ENCODE peak calls at places on chromosomes 2 and 18, in four cellular contexts. S is epithelial cell of esophagus, U is cardiac muscle cell, P is HFFc6. G is an unnamed sample.
A peak's percentile ranks its signal among the peaks of the same experiment; 100 is the strongest.

GRCh38 chr2:214233164-214233563 is 177.7 kb upstream of the VWC2L start:
- DNase-seq in P (no peak), U (no peak), S (no peak), G (no peak)

GRCh38 chr2:173708757-173709156 is 256.4 kb downstream of the SP3 start:
- DNase-seq in S (no peak), U (peak; percentile 26), P (no peak), G (no peak)

GRCh38 chr2:196475621-196476020 is 163.9 kb upstream of the CCDC150 start:
- DNase-seq in S (no peak), U (no peak), P (no peak), G (no peak)

GRCh38 chr2:38700113-38700780 is 34.3 kb downstream of the GALM start:
- DNase-seq in P (no peak), U (no peak), S (no peak), G (no peak)

GRCh38 chr18:61764381-61764780 is 128.4 kb downstream of the RNF152 start:
- DNase-seq in P (no peak), U (peak; percentile 25), S (no peak), G (no peak)

GRCh38 chr2:22616031-22616430 is 768.9 kb upstream of the KLHL29 start:
- DNase-seq in U (no peak), S (no peak), P (no peak), G (no peak)

GRCh38 chr2:102436284-102436683 is 13.3 kb downstream of the IL18RAP start:
- DNase-seq in S (no peak), P (no peak), U (peak; percentile 76), G (no peak)

GRCh38 chr2:48515588-48515987 is 14.4 kb upstream of the STON1 start:
- DNase-seq in P (no peak), U (no peak), S (no peak), G (no peak)

GRCh38 chr2:43207553-43208300 is 18.7 kb downstream of the ZFP36L2 start:
- DNase-seq in U (no peak), P (no peak), S (peak; percentile 69), G (no peak)

GRCh38 chr2:42223822-42224268 is 54.7 kb downstream of the EML4 start:
- DNase-seq in S (no peak), U (peak; percentile 18), P (peak; percentile 15), G (no peak)

DNA sequence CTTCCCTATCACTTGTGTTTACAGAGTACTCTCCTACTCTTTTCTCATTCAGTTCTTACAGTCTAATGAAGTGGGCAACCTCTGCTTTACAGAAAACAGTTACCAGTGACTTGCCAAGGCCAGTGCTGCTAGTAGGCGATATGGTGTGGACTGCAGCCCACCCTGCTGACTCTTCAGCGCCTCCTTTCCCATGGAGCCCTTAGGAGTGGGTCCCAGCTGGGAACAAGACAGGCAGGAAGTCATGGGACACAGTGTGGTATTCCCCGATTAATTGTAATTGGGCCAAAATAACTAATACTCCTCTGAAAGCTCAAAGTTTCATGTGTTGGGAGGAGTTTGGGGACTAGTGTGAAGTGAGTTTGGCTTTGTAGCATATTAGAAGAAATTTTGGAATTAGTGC is 120.1 kb upstream of the EML6 start:
- DNase-seq in P (no peak), U (no peak), S (no peak), G (no peak)
- TF ChIP-seq CTCF in P (no peak), U (no peak), S (no peak), G (no peak)

GRCh38 chr18:3693385-3693784 is 243.4 kb downstream of the TGIF1 start:
- DNase-seq in P (no peak), S (no peak), U (no peak), G (no peak)
- TF ChIP-seq CTCF in P (no peak), S (no peak), U (no peak), G (no peak)

GRCh38 chr2:12433641-12433990 is 283.1 kb upstream of the TRIB2 start:
- DNase-seq in U (no peak), P (no peak), S (peak; percentile 21), G (no peak)
- TF ChIP-seq CTCF in U (no peak), P (no peak), S (no peak), G (no peak)

GRCh38 chr2:65319080-65319673 is 91.5 kb downstream of the ACTR2 start:
- DNase-seq in P (no peak), S (no peak), U (no peak), G (no peak)

GRCh38 chr2:65319674-65320041 is 92.0 kb downstream of the ACTR2 start:
- DNase-seq in S (no peak), P (no peak), U (no peak), G (no peak)

GRCh38 chr2:65317841-65318240 is 90.2 kb downstream of the ACTR2 start:
- DNase-seq in P (no peak), U (no peak), S (peak; percentile 42), G (no peak)

GRCh38 chr2:65316072-65316471 is 88.4 kb downstream of the ACTR2 start:
- DNase-seq in P (no peak), S (peak; percentile 98), U (peak; percentile 72), G (no peak)

DNA sequence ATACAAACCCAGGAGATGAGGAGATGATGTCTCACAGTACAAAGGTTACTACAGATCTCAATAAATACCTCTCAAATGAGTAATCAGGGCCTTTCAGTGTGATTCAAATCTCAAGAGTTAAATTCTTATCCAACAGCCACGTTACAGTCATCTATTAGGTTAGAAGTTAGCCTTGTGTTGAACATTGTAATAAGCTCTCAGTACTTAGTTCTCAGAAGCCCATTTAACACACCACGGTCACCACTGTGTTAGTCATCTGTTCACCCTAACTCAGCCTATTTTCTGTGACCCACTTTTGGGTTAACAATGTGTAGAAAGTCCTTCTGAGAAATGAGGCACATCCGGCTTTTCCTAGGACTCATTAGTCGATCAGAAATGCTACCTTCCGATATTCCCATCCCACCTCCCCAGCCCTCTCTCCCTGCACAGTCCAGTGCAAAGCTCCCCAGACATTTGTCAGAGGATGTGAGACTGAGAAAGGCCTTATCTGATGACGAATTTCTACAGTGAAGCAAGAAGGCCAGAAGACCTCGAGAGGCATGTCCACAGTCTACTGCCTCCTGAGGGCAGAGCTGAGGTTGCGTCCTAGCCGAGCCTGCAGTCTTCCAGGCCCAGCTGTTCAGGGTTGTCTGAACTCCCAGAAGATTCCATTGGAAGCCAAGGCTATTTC is 92.5 kb downstream of the ACTR2 start:
- DNase-seq in S (peak; percentile 92), P (peak; percentile 98), U (peak; percentile 84), G (no peak)
- TF ChIP-seq CTCF in S (peak; percentile 56), P (peak; percentile 78), U (peak; percentile 60), G (no peak)

DNA sequence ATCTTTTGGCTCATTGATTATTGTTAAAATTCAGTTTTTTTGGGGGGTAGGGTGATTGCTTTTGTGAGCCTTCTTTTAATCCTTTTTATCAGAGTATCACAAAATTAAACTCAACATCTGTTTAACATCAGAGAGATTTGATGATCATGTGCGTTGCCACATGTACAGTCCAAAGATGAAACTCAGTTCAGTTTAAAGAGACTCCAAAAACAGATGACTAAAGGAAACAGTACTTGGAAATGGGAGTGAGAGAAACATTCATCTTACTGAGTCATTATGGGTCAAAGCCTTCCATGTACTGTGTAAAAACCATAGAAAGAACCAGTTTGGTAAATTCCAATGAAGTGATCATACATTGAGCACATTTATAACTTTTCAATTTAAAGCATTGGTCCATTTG is 53.0 kb downstream of the LYPD6 start:
- DNase-seq in U (no peak), P (peak; percentile 81), S (peak; percentile 74), G (no peak)
- TF ChIP-seq CTCF in U (no peak), P (no peak), S (no peak), G (no peak)

GRCh38 chr2:239912171-239912937 is 112.8 kb downstream of the NDUFA10 start:
- DNase-seq in S (no peak), U (no peak), P (no peak), G (no peak)

GRCh38 chr2:239911630-239912071 is 113.5 kb downstream of the NDUFA10 start:
- DNase-seq in S (no peak), P (no peak), U (no peak), G (no peak)

GRCh38 chr2:239916205-239917127 is 108.7 kb downstream of the NDUFA10 start:
- DNase-seq in S (no peak), P (no peak), U (no peak), G (no peak)

GRCh38 chr2:239912938-239913631 is 112.1 kb downstream of the NDUFA10 start:
- DNase-seq in S (no peak), U (no peak), P (no peak), G (no peak)

DNA sequence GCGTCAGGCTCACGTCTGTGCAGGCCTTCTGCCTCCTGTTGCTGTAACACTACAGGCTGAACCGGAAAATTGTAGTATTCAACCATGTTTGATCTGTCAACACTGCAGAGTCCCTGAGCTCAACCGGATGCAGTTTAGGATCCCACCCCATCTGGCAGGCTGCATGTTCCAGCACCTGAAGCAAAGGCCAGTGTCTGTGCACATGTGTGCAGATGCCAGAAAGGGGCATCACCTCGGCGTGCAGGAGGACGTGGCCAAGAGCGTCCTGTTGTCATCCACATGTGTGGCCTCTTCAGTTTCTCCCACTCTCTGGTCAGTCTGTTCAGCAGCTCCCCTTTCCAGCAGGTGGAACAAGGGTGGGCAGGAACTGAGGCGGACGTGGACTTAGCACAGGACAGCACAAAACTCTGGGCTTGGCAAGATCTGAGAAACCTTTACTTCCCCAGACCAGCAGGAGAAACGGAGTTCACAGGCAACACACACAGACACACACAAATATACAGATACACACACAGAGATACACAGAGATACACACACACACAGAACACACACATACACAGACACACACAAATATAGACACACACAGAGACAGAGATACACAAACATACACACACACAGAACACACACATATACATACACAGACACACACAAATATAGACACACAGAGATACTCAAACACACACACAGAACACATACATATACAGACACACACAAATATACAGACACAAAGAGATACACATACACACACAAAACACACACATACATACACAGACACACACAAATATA is 111.3 kb downstream of the NDUFA10 start:
- DNase-seq in P (no peak), U (no peak), S (no peak), G (no peak)
- TF ChIP-seq CTCF in P (no peak), U (no peak), S (no peak), G (no peak)

GRCh38 chr2:207768168-207768890 is 1.4 kb downstream of the FZD5 start:
- DNase-seq in P (no peak), U (peak; percentile 59), S (peak; percentile 74), G (peak; percentile 43)
- TF ChIP-seq CTCF in P (no peak), U (no peak), S (no peak), G (no peak)

GRCh38 chr2:239735131-239735828 is 289.9 kb downstream of the NDUFA10 start:
- DNase-seq in P (no peak), S (no peak), U (no peak), G (no peak)
- TF ChIP-seq CTCF in P (no peak), S (no peak), U (peak; percentile 12), G (no peak)

GRCh38 chr2:96117701-96118588 is 1.6 kb upstream of the ADRA2B start:
- DNase-seq in S (peak; percentile 21), U (no peak), P (no peak), G (peak; percentile 13)
- TF ChIP-seq CTCF in S (peak; percentile 3), U (no peak), P (no peak), G (no peak)

GRCh38 chr2:127143851-127144782 is 37.2 kb upstream of the BIN1 start:
- DNase-seq in P (peak; percentile 64), S (peak; percentile 16), U (no peak), G (no peak)
- TF ChIP-seq CTCF in P (peak; percentile 63), S (no peak), U (no peak), G (no peak)

G was measured in activated B cell treated with CpG ODN at 0.5 μM for 24 hours.